ENCODE peak calls at places on chromosomes 12 and 14, in nine cellular contexts. One of them, this sample, is unnamed.

GRCh38 chr12:67651380-67651695 is 2.8 kb downstream of the DYRK2 start:
- DNase-seq in NCI-H146: no peak
- DNase-seq in NB4: peak
- DNase-seq in A549: peak
- DNase-seq in islet precursor cell: no peak
- DNase-seq in hepatic stellate cell: peak
- DNase-seq in osteocyte: no peak
- DNase-seq in fibroblast of mammary gland: peak
- DNase-seq in pons: peak
- DNase-seq in this sample: peak

GRCh38 chr14:68110989-68111704 is 291.6 kb downstream of the RAD51B start:
- DNase-seq in pons: no peak
- DNase-seq in islet precursor cell: no peak
- DNase-seq in osteocyte: no peak
- DNase-seq in fibroblast of mammary gland: no peak
- DNase-seq in NCI-H146: no peak
- DNase-seq in hepatic stellate cell: no peak
- DNase-seq in A549: no peak
- DNase-seq in NB4: no peak
- DNase-seq in this sample: no peak

GRCh38 chr12:115910057-115910456 is 367.4 kb downstream of the MED13L start:
- DNase-seq in fibroblast of mammary gland: no peak
- DNase-seq in NB4: no peak
- DNase-seq in osteocyte: no peak
- DNase-seq in NCI-H146: no peak
- DNase-seq in A549: no peak
- DNase-seq in hepatic stellate cell: no peak
- DNase-seq in pons: no peak
- DNase-seq in islet precursor cell: no peak
- DNase-seq in this sample: peak

GRCh38 chr14:91413547-91414474 is 3.8 kb downstream of the CCDC88C start:
- DNase-seq in osteocyte: no peak
- DNase-seq in fibroblast of mammary gland: no peak
- DNase-seq in A549: no peak
- DNase-seq in hepatic stellate cell: no peak
- DNase-seq in pons: no peak
- DNase-seq in NCI-H146: peak
- DNase-seq in NB4: no peak
- DNase-seq in islet precursor cell: peak
- DNase-seq in this sample: peak

GRCh38 chr12:21528953-21529352 is 2.9 kb downstream of the SPX start:
- DNase-seq in hepatic stellate cell: no peak
- DNase-seq in pons: peak
- DNase-seq in A549: no peak
- DNase-seq in NB4: no peak
- DNase-seq in fibroblast of mammary gland: no peak
- DNase-seq in NCI-H146: no peak
- DNase-seq in islet precursor cell: no peak
- DNase-seq in osteocyte: no peak
- DNase-seq in this sample: no peak

GRCh38 chr12:59452746-59453145 is 143.1 kb upstream of the SLC16A7 start:
- DNase-seq in osteocyte: no peak
- DNase-seq in A549: no peak
- DNase-seq in NCI-H146: no peak
- DNase-seq in fibroblast of mammary gland: peak
- DNase-seq in NB4: no peak
- DNase-seq in islet precursor cell: no peak
- DNase-seq in pons: no peak
- DNase-seq in hepatic stellate cell: peak
- DNase-seq in this sample: no peak

GRCh38 chr12:124466200-124467128 is 100.9 kb downstream of the NCOR2 start:
- DNase-seq in A549: no peak
- DNase-seq in NB4: peak
- DNase-seq in hepatic stellate cell: no peak
- DNase-seq in NCI-H146: no peak
- DNase-seq in pons: no peak
- DNase-seq in fibroblast of mammary gland: peak
- DNase-seq in islet precursor cell: no peak
- DNase-seq in osteocyte: peak
- DNase-seq in this sample: no peak

GRCh38 chr14:67490201-67490600 is 1.7 kb upstream of the TMEM229B start:
- DNase-seq in NB4: no peak
- DNase-seq in hepatic stellate cell: no peak
- DNase-seq in fibroblast of mammary gland: no peak
- DNase-seq in NCI-H146: no peak
- DNase-seq in islet precursor cell: no peak
- DNase-seq in pons: no peak
- DNase-seq in A549: no peak
- DNase-seq in osteocyte: no peak
- DNase-seq in this sample: no peak

GRCh38 chr14:104657114-104657524 is 32.3 kb upstream of the INF2 start:
- DNase-seq in NB4: peak
- DNase-seq in pons: peak
- DNase-seq in A549: no peak
- DNase-seq in fibroblast of mammary gland: no peak
- DNase-seq in hepatic stellate cell: no peak
- DNase-seq in islet precursor cell: peak
- DNase-seq in NCI-H146: no peak
- DNase-seq in osteocyte: peak
- DNase-seq in this sample: no peak

GRCh38 chr12:57904848-57905811 is 36.2 kb upstream of the ATP23 start:
- DNase-seq in fibroblast of mammary gland: peak
- DNase-seq in A549: peak
- DNase-seq in pons: peak
- DNase-seq in hepatic stellate cell: peak
- DNase-seq in osteocyte: peak
- DNase-seq in NCI-H146: peak
- DNase-seq in NB4: peak
- DNase-seq in islet precursor cell: peak
- DNase-seq in this sample: peak

GRCh38 chr12:122845041-122845864 is 10.0 kb downstream of the HIP1R start:
- DNase-seq in NCI-H146: no peak
- DNase-seq in NB4: no peak
- DNase-seq in osteocyte: peak
- DNase-seq in A549: no peak
- DNase-seq in islet precursor cell: peak
- DNase-seq in pons: peak
- DNase-seq in hepatic stellate cell: no peak
- DNase-seq in fibroblast of mammary gland: no peak
- DNase-seq in this sample: no peak

GRCh38 chr14:22974530-22975313 is 7.6 kb downstream of the AJUBA start:
- DNase-seq in A549: no peak
- DNase-seq in fibroblast of mammary gland: no peak
- DNase-seq in osteocyte: no peak
- DNase-seq in NCI-H146: no peak
- DNase-seq in pons: no peak
- DNase-seq in NB4: no peak
- DNase-seq in islet precursor cell: no peak
- DNase-seq in hepatic stellate cell: peak
- DNase-seq in this sample: no peak

GRCh38 chr12:68373836-68374314 is 41.7 kb upstream of the MDM1 start:
- DNase-seq in fibroblast of mammary gland: no peak
- DNase-seq in islet precursor cell: no peak
- DNase-seq in NB4: peak
- DNase-seq in NCI-H146: no peak
- DNase-seq in hepatic stellate cell: no peak
- DNase-seq in osteocyte: no peak
- DNase-seq in A549: no peak
- DNase-seq in pons: no peak
- DNase-seq in this sample: no peak

GRCh38 chr12:124388038-124388676 is 93.3 kb downstream of the RFLNA start:
- DNase-seq in osteocyte: no peak
- DNase-seq in islet precursor cell: no peak
- DNase-seq in NCI-H146: no peak
- DNase-seq in fibroblast of mammary gland: no peak
- DNase-seq in A549: no peak
- DNase-seq in pons: no peak
- DNase-seq in hepatic stellate cell: no peak
- DNase-seq in NB4: no peak
- DNase-seq in this sample: no peak

GRCh38 chr12:51067771-51068170 is 15.6 kb downstream of the CSRNP2 start:
- DNase-seq in NCI-H146: no peak
- DNase-seq in fibroblast of mammary gland: no peak
- DNase-seq in osteocyte: no peak
- DNase-seq in NB4: no peak
- DNase-seq in islet precursor cell: no peak
- DNase-seq in A549: no peak
- DNase-seq in hepatic stellate cell: no peak
- DNase-seq in pons: no peak
- DNase-seq in this sample: no peak

GRCh38 chr12:9792185-9792900 is 31.6 kb upstream of the CD69 start:
- DNase-seq in NCI-H146: no peak
- DNase-seq in hepatic stellate cell: no peak
- DNase-seq in islet precursor cell: no peak
- DNase-seq in fibroblast of mammary gland: no peak
- DNase-seq in osteocyte: no peak
- DNase-seq in pons: no peak
- DNase-seq in A549: no peak
- DNase-seq in NB4: peak
- DNase-seq in this sample: no peak

GRCh38 chr12:52581481-52581880 is 7.8 kb upstream of the KRT74 start:
- DNase-seq in NB4: no peak
- DNase-seq in NCI-H146: no peak
- DNase-seq in fibroblast of mammary gland: peak
- DNase-seq in hepatic stellate cell: no peak
- DNase-seq in A549: peak
- DNase-seq in osteocyte: no peak
- DNase-seq in islet precursor cell: no peak
- DNase-seq in pons: no peak
- DNase-seq in this sample: no peak

GRCh38 chr12:116708826-116709756 is 28.8 kb downstream of the SPRING1 start:
- DNase-seq in A549: peak
- DNase-seq in hepatic stellate cell: peak
- DNase-seq in NB4: peak
- DNase-seq in islet precursor cell: peak
- DNase-seq in osteocyte: no peak
- DNase-seq in pons: peak
- DNase-seq in fibroblast of mammary gland: peak
- DNase-seq in NCI-H146: peak
- DNase-seq in this sample: peak

GRCh38 chr14:91693342-91693741 is 38.5 kb downstream of the CATSPERB start:
- DNase-seq in A549: no peak
- DNase-seq in hepatic stellate cell: no peak
- DNase-seq in pons: no peak
- DNase-seq in osteocyte: no peak
- DNase-seq in NCI-H146: no peak
- DNase-seq in fibroblast of mammary gland: peak
- DNase-seq in NB4: no peak
- DNase-seq in islet precursor cell: no peak
- DNase-seq in this sample: no peak

GRCh38 chr14:24211311-24211710 is 2.0 kb downstream of the CHMP4A start:
- DNase-seq in NCI-H146: no peak
- DNase-seq in A549: no peak
- DNase-seq in fibroblast of mammary gland: no peak
- DNase-seq in osteocyte: no peak
- DNase-seq in NB4: no peak
- DNase-seq in hepatic stellate cell: no peak
- DNase-seq in pons: no peak
- DNase-seq in islet precursor cell: no peak
- DNase-seq in this sample: no peak

GRCh38 chr14:103688906-103689902 is 26.0 kb downstream of the XRCC3 start:
- DNase-seq in fibroblast of mammary gland: peak
- DNase-seq in NCI-H146: no peak
- DNase-seq in A549: no peak
- DNase-seq in hepatic stellate cell: no peak
- DNase-seq in NB4: no peak
- DNase-seq in osteocyte: no peak
- DNase-seq in pons: peak
- DNase-seq in islet precursor cell: no peak
- DNase-seq in this sample: no peak

GRCh38 chr12:14741153-14741552 is 44.8 kb upstream of the GUCY2C start:
- DNase-seq in pons: no peak
- DNase-seq in osteocyte: no peak
- DNase-seq in islet precursor cell: no peak
- DNase-seq in fibroblast of mammary gland: no peak
- DNase-seq in NCI-H146: no peak
- DNase-seq in A549: no peak
- DNase-seq in NB4: no peak
- DNase-seq in hepatic stellate cell: no peak
- DNase-seq in this sample: no peak

GRCh38 chr12:50980545-50980944 is 28.2 kb downstream of the HIGD1C start:
- DNase-seq in A549: no peak
- DNase-seq in fibroblast of mammary gland: no peak
- DNase-seq in NB4: no peak
- DNase-seq in pons: no peak
- DNase-seq in NCI-H146: no peak
- DNase-seq in islet precursor cell: no peak
- DNase-seq in hepatic stellate cell: no peak
- DNase-seq in osteocyte: no peak
- DNase-seq in this sample: no peak

GRCh38 chr14:37089410-37089809 is 83.0 kb downstream of the SLC25A21 start:
- DNase-seq in hepatic stellate cell: no peak
- DNase-seq in NCI-H146: no peak
- DNase-seq in NB4: no peak
- DNase-seq in fibroblast of mammary gland: no peak
- DNase-seq in osteocyte: no peak
- DNase-seq in islet precursor cell: no peak
- DNase-seq in A549: no peak
- DNase-seq in pons: no peak
- DNase-seq in this sample: peak

GRCh38 chr12:84408936-84409335 is 503.7 kb downstream of the SLC6A15 start:
- DNase-seq in islet precursor cell: no peak
- DNase-seq in A549: no peak
- DNase-seq in pons: no peak
- DNase-seq in NB4: no peak
- DNase-seq in NCI-H146: no peak
- DNase-seq in fibroblast of mammary gland: no peak
- DNase-seq in hepatic stellate cell: no peak
- DNase-seq in osteocyte: no peak
- DNase-seq in this sample: no peak

GRCh38 chr14:60304509-60304908 is 55.5 kb downstream of the PPM1A start:
- DNase-seq in pons: no peak
- DNase-seq in osteocyte: no peak
- DNase-seq in hepatic stellate cell: no peak
- DNase-seq in islet precursor cell: no peak
- DNase-seq in A549: no peak
- DNase-seq in NCI-H146: no peak
- DNase-seq in NB4: no peak
- DNase-seq in fibroblast of mammary gland: no peak
- DNase-seq in this sample: no peak

GRCh38 chr12:92277795-92278194 is 132.1 kb upstream of the BTG1 start:
- DNase-seq in pons: no peak
- DNase-seq in fibroblast of mammary gland: no peak
- DNase-seq in NB4: no peak
- DNase-seq in hepatic stellate cell: no peak
- DNase-seq in islet precursor cell: no peak
- DNase-seq in osteocyte: no peak
- DNase-seq in A549: no peak
- DNase-seq in NCI-H146: no peak
- DNase-seq in this sample: no peak

GRCh38 chr12:124721501-124722154 is 142.0 kb downstream of the SCARB1 start:
- DNase-seq in osteocyte: no peak
- DNase-seq in NCI-H146: no peak
- DNase-seq in NB4: no peak
- DNase-seq in fibroblast of mammary gland: no peak
- DNase-seq in islet precursor cell: peak
- DNase-seq in A549: no peak
- DNase-seq in pons: no peak
- DNase-seq in hepatic stellate cell: no peak
- DNase-seq in this sample: no peak

GRCh38 chr12:5318874-5319273 is 113.0 kb upstream of the NTF3 start:
- DNase-seq in islet precursor cell: peak
- DNase-seq in NB4: no peak
- DNase-seq in osteocyte: no peak
- DNase-seq in A549: no peak
- DNase-seq in pons: no peak
- DNase-seq in NCI-H146: no peak
- DNase-seq in fibroblast of mammary gland: no peak
- DNase-seq in hepatic stellate cell: peak
- DNase-seq in this sample: no peak

GRCh38 chr14:105094193-105094907 is 29.1 kb upstream of the GPR132 start:
- DNase-seq in NCI-H146: no peak
- DNase-seq in fibroblast of mammary gland: no peak
- DNase-seq in NB4: no peak
- DNase-seq in islet precursor cell: no peak
- DNase-seq in hepatic stellate cell: no peak
- DNase-seq in pons: no peak
- DNase-seq in osteocyte: no peak
- DNase-seq in A549: no peak
- DNase-seq in this sample: no peak

GRCh38 chr12:53676715-53677611 is 1.1 kb upstream of the ATP5MC2 start:
- DNase-seq in fibroblast of mammary gland: peak
- DNase-seq in A549: no peak
- DNase-seq in hepatic stellate cell: peak
- DNase-seq in pons: peak
- DNase-seq in NB4: no peak
- DNase-seq in osteocyte: no peak
- DNase-seq in NCI-H146: peak
- DNase-seq in islet precursor cell: peak
- DNase-seq in this sample: peak

This sample was measured in mesendoderm.